ENCODE peak calls at places on chromosomes 3 and 15, in eight cellular contexts. One of them, this sample, is unnamed.

GRCh38 chr3:99544819-99545281 is 93.5 kb upstream of the COL8A1 start:
- DNase-seq in kidney tubule cell: peak
- DNase-seq in HAP-1: no peak
- DNase-seq in AG08395: peak
- DNase-seq in fibroblast of pulmonary artery: peak
- DNase-seq in NCI-H460: no peak
- DNase-seq in HCT116: no peak
- DNase-seq in OCI-LY7: no peak
- DNase-seq in this sample: no peak

GRCh38 chr3:151219056-151219455 is 16.0 kb upstream of the GPR171 start:
- DNase-seq in kidney tubule cell: peak
- DNase-seq in HAP-1: no peak
- DNase-seq in AG08395: peak
- DNase-seq in fibroblast of pulmonary artery: peak
- DNase-seq in NCI-H460: no peak
- DNase-seq in HCT116: peak
- DNase-seq in OCI-LY7: no peak
- DNase-seq in this sample: no peak

GRCh38 chr3:26484140-26484539 is 138.4 kb upstream of the LRRC3B start:
- DNase-seq in kidney tubule cell: peak
- DNase-seq in HAP-1: peak
- DNase-seq in AG08395: no peak
- DNase-seq in fibroblast of pulmonary artery: no peak
- DNase-seq in NCI-H460: peak
- DNase-seq in HCT116: no peak
- DNase-seq in OCI-LY7: no peak
- DNase-seq in this sample: peak

GRCh38 chr15:37771462-37771861 is 163.0 kb upstream of the TMCO5A start:
- DNase-seq in kidney tubule cell: peak
- DNase-seq in HAP-1: no peak
- DNase-seq in AG08395: no peak
- DNase-seq in fibroblast of pulmonary artery: peak
- DNase-seq in NCI-H460: no peak
- DNase-seq in HCT116: no peak
- DNase-seq in OCI-LY7: no peak
- DNase-seq in this sample: no peak

GRCh38 chr15:66880380-66881155 is 178.5 kb downstream of the SMAD6 start:
- DNase-seq in kidney tubule cell: no peak
- DNase-seq in HAP-1: peak
- DNase-seq in AG08395: no peak
- DNase-seq in fibroblast of pulmonary artery: no peak
- DNase-seq in NCI-H460: no peak
- DNase-seq in HCT116: no peak
- DNase-seq in OCI-LY7: no peak
- DNase-seq in this sample: no peak

GRCh38 chr3:156620260-156620659 is 54.1 kb upstream of the TIPARP start:
- DNase-seq in kidney tubule cell: peak
- DNase-seq in HAP-1: no peak
- DNase-seq in AG08395: no peak
- DNase-seq in fibroblast of pulmonary artery: no peak
- DNase-seq in NCI-H460: no peak
- DNase-seq in HCT116: no peak
- DNase-seq in OCI-LY7: no peak
- DNase-seq in this sample: no peak

GRCh38 chr15:38300395-38300794 is 47.8 kb downstream of the SPRED1 start:
- DNase-seq in kidney tubule cell: no peak
- DNase-seq in HAP-1: no peak
- DNase-seq in AG08395: no peak
- DNase-seq in fibroblast of pulmonary artery: peak
- DNase-seq in NCI-H460: no peak
- DNase-seq in HCT116: no peak
- DNase-seq in OCI-LY7: no peak
- DNase-seq in this sample: no peak

GRCh38 chr15:40545457-40545856 is 19.4 kb downstream of the CCDC32 start:
- DNase-seq in kidney tubule cell: no peak
- DNase-seq in HAP-1: no peak
- DNase-seq in AG08395: no peak
- DNase-seq in fibroblast of pulmonary artery: no peak
- DNase-seq in NCI-H460: no peak
- DNase-seq in HCT116: no peak
- DNase-seq in OCI-LY7: no peak
- DNase-seq in this sample: no peak

GRCh38 chr15:23897576-23897975 is 210.5 kb upstream of the NDN start:
- DNase-seq in kidney tubule cell: no peak
- DNase-seq in HAP-1: no peak
- DNase-seq in AG08395: no peak
- DNase-seq in fibroblast of pulmonary artery: no peak
- DNase-seq in NCI-H460: no peak
- DNase-seq in HCT116: no peak
- DNase-seq in OCI-LY7: no peak
- DNase-seq in this sample: no peak

GRCh38 chr3:132854856-132855535 is 132.8 kb upstream of the NPHP3 start:
- DNase-seq in kidney tubule cell: no peak
- DNase-seq in HAP-1: no peak
- DNase-seq in AG08395: no peak
- DNase-seq in fibroblast of pulmonary artery: no peak
- DNase-seq in NCI-H460: no peak
- DNase-seq in HCT116: no peak
- DNase-seq in OCI-LY7: no peak
- DNase-seq in this sample: no peak

GRCh38 chr3:8980756-8981257 is 17.5 kb upstream of the RAD18 start:
- DNase-seq in kidney tubule cell: peak
- DNase-seq in HAP-1: no peak
- DNase-seq in AG08395: no peak
- DNase-seq in fibroblast of pulmonary artery: no peak
- DNase-seq in NCI-H460: no peak
- DNase-seq in HCT116: no peak
- DNase-seq in OCI-LY7: no peak
- DNase-seq in this sample: no peak

This sample was measured in neuronal stem cell.